ENCODE peak calls at places on chromosomes 6 and 20, in ten cellular contexts. One of them, this sample, is unnamed. For H3K9me3, the result is how much of the 10 kb centered on the place peaks cover.

GRCh38 chr6:7243188-7243942 is 69.6 kb downstream of the SSR1 start:
- DNase-seq in mucosa of descending colon: no peak
- DNase-seq in cardiac muscle cell: peak
- DNase-seq in adrenal gland: peak
- DNase-seq in SJSA1: no peak
- DNase-seq in psoas muscle: no peak
- DNase-seq in A549: peak
- DNase-seq in mesenchymal stem cell: peak
- DNase-seq in OCI-LY7: peak
- DNase-seq in body of pancreas: peak
- DNase-seq in this sample: no peak

GRCh38 chr6:33428219-33428890 is 8.5 kb downstream of the SYNGAP1 start:
- DNase-seq in mucosa of descending colon: peak
- DNase-seq in cardiac muscle cell: peak
- DNase-seq in adrenal gland: peak
- DNase-seq in SJSA1: no peak
- DNase-seq in psoas muscle: no peak
- DNase-seq in A549: peak
- DNase-seq in mesenchymal stem cell: peak
- DNase-seq in OCI-LY7: peak
- DNase-seq in body of pancreas: peak
- DNase-seq in this sample: no peak

GRCh38 chr6:110898111-110898510 is 23.5 kb downstream of the AMD1 start:
- DNase-seq in mucosa of descending colon: no peak
- DNase-seq in cardiac muscle cell: no peak
- DNase-seq in adrenal gland: no peak
- DNase-seq in SJSA1: no peak
- DNase-seq in psoas muscle: no peak
- DNase-seq in A549: no peak
- DNase-seq in mesenchymal stem cell: no peak
- DNase-seq in OCI-LY7: no peak
- DNase-seq in body of pancreas: no peak
- DNase-seq in this sample: no peak

GRCh38 chr6:134676307-134677281 is 273.3 kb downstream of the ALDH8A1 start:
- DNase-seq in mucosa of descending colon: peak
- DNase-seq in cardiac muscle cell: peak
- DNase-seq in adrenal gland: no peak
- DNase-seq in SJSA1: no peak
- DNase-seq in psoas muscle: no peak
- DNase-seq in A549: no peak
- DNase-seq in mesenchymal stem cell: peak
- DNase-seq in OCI-LY7: no peak
- DNase-seq in body of pancreas: no peak
- DNase-seq in this sample: no peak

GRCh38 chr20:32474967-32475819 is 109.9 kb downstream of the NOL4L start:
- DNase-seq in mucosa of descending colon: peak
- DNase-seq in cardiac muscle cell: peak
- DNase-seq in adrenal gland: peak
- DNase-seq in SJSA1: peak
- DNase-seq in psoas muscle: peak
- DNase-seq in A549: peak
- DNase-seq in mesenchymal stem cell: peak
- DNase-seq in OCI-LY7: no peak
- DNase-seq in body of pancreas: peak
- DNase-seq in this sample: peak

GRCh38 chr6:2534406-2535139 is 216.1 kb downstream of the MYLK4 start:
- DNase-seq in mucosa of descending colon: no peak
- DNase-seq in cardiac muscle cell: peak
- DNase-seq in adrenal gland: no peak
- DNase-seq in SJSA1: no peak
- DNase-seq in psoas muscle: no peak
- DNase-seq in A549: no peak
- DNase-seq in mesenchymal stem cell: no peak
- DNase-seq in OCI-LY7: no peak
- DNase-seq in body of pancreas: no peak
- DNase-seq in this sample: no peak

GRCh38 chr6:72580281-72580940 is 41.5 kb upstream of the KCNQ5 start:
- DNase-seq in mucosa of descending colon: no peak
- DNase-seq in cardiac muscle cell: peak
- DNase-seq in adrenal gland: no peak
- DNase-seq in SJSA1: peak
- DNase-seq in psoas muscle: no peak
- DNase-seq in A549: peak
- DNase-seq in mesenchymal stem cell: peak
- DNase-seq in OCI-LY7: peak
- DNase-seq in body of pancreas: no peak
- DNase-seq in this sample: no peak

GRCh38 chr6:143260857-143261256 is 189.6 kb downstream of the ADAT2 start:
- DNase-seq in mucosa of descending colon: no peak
- DNase-seq in cardiac muscle cell: no peak
- DNase-seq in adrenal gland: no peak
- DNase-seq in SJSA1: no peak
- DNase-seq in psoas muscle: no peak
- DNase-seq in A549: peak
- DNase-seq in mesenchymal stem cell: peak
- DNase-seq in OCI-LY7: no peak
- DNase-seq in body of pancreas: no peak
- DNase-seq in this sample: no peak

GRCh38 chr6:157966990-157967389 is 14.7 kb upstream of the SYNJ2 start:
- DNase-seq in mucosa of descending colon: no peak
- DNase-seq in cardiac muscle cell: no peak
- DNase-seq in adrenal gland: no peak
- DNase-seq in SJSA1: no peak
- DNase-seq in psoas muscle: no peak
- DNase-seq in A549: no peak
- DNase-seq in mesenchymal stem cell: no peak
- DNase-seq in OCI-LY7: no peak
- DNase-seq in body of pancreas: no peak
- DNase-seq in this sample: no peak

GRCh38 chr6:25748049-25748448 is 6.5 kb upstream of the SLC17A4 start:
- DNase-seq in mucosa of descending colon: no peak
- DNase-seq in cardiac muscle cell: no peak
- DNase-seq in adrenal gland: no peak
- DNase-seq in SJSA1: no peak
- DNase-seq in psoas muscle: no peak
- DNase-seq in A549: no peak
- DNase-seq in mesenchymal stem cell: no peak
- DNase-seq in OCI-LY7: no peak
- DNase-seq in body of pancreas: no peak
- DNase-seq in this sample: no peak

GRCh38 chr20:50855498-50856474 is 60.9 kb downstream of the BCAS4 start:
- DNase-seq in mucosa of descending colon: no peak
- DNase-seq in cardiac muscle cell: no peak
- DNase-seq in adrenal gland: peak
- DNase-seq in SJSA1: no peak
- DNase-seq in psoas muscle: no peak
- DNase-seq in A549: peak
- DNase-seq in mesenchymal stem cell: no peak
- DNase-seq in OCI-LY7: no peak
- DNase-seq in body of pancreas: peak
- DNase-seq in this sample: no peak

GRCh38 chr6:139985236-139985815 is 610.9 kb upstream of the CITED2 start:
- DNase-seq in mucosa of descending colon: no peak
- DNase-seq in cardiac muscle cell: no peak
- DNase-seq in adrenal gland: no peak
- DNase-seq in SJSA1: no peak
- DNase-seq in psoas muscle: no peak
- DNase-seq in A549: no peak
- DNase-seq in mesenchymal stem cell: no peak
- DNase-seq in OCI-LY7: no peak
- DNase-seq in body of pancreas: no peak
- DNase-seq in this sample: no peak

GRCh38 chr6:95197590-95197989 is 379.7 kb upstream of the MANEA start:
- DNase-seq in mucosa of descending colon: no peak
- DNase-seq in cardiac muscle cell: no peak
- DNase-seq in adrenal gland: no peak
- DNase-seq in SJSA1: no peak
- DNase-seq in psoas muscle: no peak
- DNase-seq in A549: no peak
- DNase-seq in mesenchymal stem cell: no peak
- DNase-seq in OCI-LY7: no peak
- DNase-seq in body of pancreas: no peak
- DNase-seq in this sample: no peak

GRCh38 chr6:149164199-149164745 is 153.2 kb upstream of the TAB2 start:
- DNase-seq in mucosa of descending colon: no peak
- DNase-seq in cardiac muscle cell: no peak
- DNase-seq in adrenal gland: no peak
- DNase-seq in SJSA1: no peak
- DNase-seq in psoas muscle: no peak
- DNase-seq in A549: no peak
- DNase-seq in mesenchymal stem cell: no peak
- DNase-seq in OCI-LY7: no peak
- DNase-seq in body of pancreas: no peak
- DNase-seq in this sample: no peak
- H3K4me3 ChIP-seq in mucosa of descending colon: no peak
- H3K4me3 ChIP-seq in cardiac muscle cell: no peak
- H3K4me3 ChIP-seq in adrenal gland: no peak
- H3K4me3 ChIP-seq in SJSA1: no peak
- H3K4me3 ChIP-seq in psoas muscle: no peak
- H3K4me3 ChIP-seq in A549: no peak
- H3K4me3 ChIP-seq in mesenchymal stem cell: no peak
- H3K4me3 ChIP-seq in OCI-LY7: no peak
- H3K4me3 ChIP-seq in body of pancreas: no peak
- H3K4me3 ChIP-seq in this sample: no peak

DNA sequence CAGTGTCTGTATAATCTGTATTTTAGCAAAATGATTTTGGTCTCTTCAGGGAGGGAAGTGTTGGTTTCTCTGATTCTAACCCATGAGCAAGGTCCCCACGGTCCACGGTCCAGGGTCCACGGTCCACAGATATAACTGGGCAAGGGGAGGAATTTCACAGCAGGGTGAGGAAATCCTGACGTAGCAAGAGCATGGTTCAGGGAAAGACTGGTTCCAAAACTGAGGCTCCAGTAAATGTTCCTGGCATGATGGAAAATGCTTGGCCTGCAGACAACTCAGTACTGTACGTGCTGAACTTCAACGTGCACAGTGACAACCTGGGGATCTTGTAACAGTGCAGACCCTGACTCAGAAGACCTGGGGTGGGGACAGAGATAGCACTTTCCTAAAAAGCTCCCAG is 759.6 kb downstream of the PTPRT start:
- DNase-seq in mucosa of descending colon: no peak
- DNase-seq in cardiac muscle cell: peak
- DNase-seq in adrenal gland: no peak
- DNase-seq in SJSA1: no peak
- DNase-seq in psoas muscle: peak
- DNase-seq in A549: no peak
- DNase-seq in mesenchymal stem cell: no peak
- DNase-seq in OCI-LY7: no peak
- DNase-seq in body of pancreas: no peak
- DNase-seq in this sample: no peak
- H3K9me3 ChIP-seq in mucosa of descending colon: under half
- H3K9me3 ChIP-seq in cardiac muscle cell: under half
- H3K9me3 ChIP-seq in adrenal gland: under half
- H3K9me3 ChIP-seq in SJSA1: under half
- H3K9me3 ChIP-seq in psoas muscle: under half
- H3K9me3 ChIP-seq in A549: under half
- H3K9me3 ChIP-seq in mesenchymal stem cell: under half
- H3K9me3 ChIP-seq in OCI-LY7: under half
- H3K9me3 ChIP-seq in body of pancreas: under half
- H3K9me3 ChIP-seq in this sample: under half

DNA sequence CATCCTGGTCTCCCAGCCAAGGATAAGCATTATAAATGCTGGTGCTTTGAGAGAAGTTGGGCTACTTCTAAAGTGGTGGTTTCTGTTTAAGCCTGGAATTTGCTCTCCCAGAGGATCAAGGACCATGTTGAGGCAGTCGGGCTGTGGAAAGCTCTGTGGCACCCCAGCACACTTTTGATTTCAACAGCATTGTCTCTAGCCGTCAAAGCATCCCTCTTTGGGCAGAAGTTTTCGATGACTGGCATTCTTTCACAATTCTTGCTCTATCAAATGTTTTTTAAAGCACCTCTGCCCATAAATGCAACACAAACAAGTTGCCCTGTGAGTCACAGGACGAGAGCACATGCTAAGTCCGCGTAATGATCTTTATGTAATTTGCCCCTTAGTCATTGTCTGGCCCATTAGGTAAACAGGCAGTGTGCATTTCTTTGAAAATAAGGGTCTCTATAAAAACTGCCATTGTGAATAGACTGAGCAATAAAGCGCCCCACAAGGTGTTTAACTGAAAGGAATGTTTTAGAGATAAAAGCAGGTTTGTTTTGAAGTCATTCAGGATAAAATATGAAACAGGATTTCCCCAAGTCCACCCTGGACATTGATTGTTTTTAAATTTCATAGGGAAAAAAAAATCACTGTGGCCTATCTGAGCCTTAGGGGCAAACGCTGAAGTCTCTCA is 44.7 kb upstream of the FOXQ1 start:
- DNase-seq in mucosa of descending colon: no peak
- DNase-seq in cardiac muscle cell: no peak
- DNase-seq in adrenal gland: no peak
- DNase-seq in SJSA1: no peak
- DNase-seq in psoas muscle: no peak
- DNase-seq in A549: peak
- DNase-seq in mesenchymal stem cell: peak
- DNase-seq in OCI-LY7: no peak
- DNase-seq in body of pancreas: no peak
- DNase-seq in this sample: no peak
- H3K4me3 ChIP-seq in mucosa of descending colon: no peak
- H3K4me3 ChIP-seq in cardiac muscle cell: no peak
- H3K4me3 ChIP-seq in adrenal gland: no peak
- H3K4me3 ChIP-seq in SJSA1: no peak
- H3K4me3 ChIP-seq in psoas muscle: no peak
- H3K4me3 ChIP-seq in A549: no peak
- H3K4me3 ChIP-seq in mesenchymal stem cell: no peak
- H3K4me3 ChIP-seq in OCI-LY7: no peak
- H3K4me3 ChIP-seq in body of pancreas: no peak
- H3K4me3 ChIP-seq in this sample: no peak

DNA sequence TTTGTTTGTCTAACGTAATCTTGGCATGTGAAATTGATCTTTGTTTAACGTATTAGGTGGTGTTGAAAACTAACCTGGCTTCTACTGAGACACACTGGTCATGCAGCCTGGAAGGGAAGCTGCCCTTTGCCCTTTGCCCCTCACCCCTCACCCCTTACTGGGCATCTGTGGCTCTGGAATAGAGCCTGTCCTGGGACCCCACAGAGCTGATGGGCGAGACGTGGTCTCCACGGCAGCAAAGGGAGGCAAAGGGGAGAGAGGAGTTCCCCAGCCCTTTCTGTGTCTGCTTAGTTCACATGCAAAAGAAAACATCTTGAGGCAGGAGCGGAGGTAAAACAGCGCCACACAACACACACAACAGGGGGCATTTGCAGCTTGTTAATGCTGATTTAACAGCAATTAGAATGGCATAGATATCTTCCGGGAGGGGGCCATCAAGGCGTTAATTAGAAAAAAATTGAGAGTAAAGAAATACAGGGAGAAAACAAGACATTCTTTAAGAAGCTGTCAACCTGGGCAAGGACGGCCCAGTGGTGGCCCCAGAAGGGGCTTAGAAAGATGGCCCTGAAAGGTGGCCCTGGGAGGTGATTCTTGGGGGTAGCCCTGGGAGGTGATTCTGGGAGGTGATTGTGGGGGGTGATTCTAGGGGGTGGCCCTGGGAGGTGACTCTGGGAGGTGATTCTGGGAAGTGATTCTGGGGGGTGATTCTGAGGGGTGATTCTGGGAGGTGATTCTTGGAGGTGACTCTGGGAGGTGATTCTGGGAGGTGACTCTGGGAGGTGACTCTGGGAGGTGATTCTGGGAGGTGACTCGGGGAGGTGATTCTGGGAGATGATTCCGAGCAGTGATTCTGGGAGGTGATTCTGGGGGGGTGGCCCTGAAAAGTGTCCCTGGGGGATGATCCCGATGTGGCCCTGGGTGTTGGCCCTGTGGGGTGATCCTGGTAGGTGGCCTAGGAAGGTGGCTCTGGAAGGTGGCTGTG is 44.5 kb upstream of the DACT2 start:
- DNase-seq in mucosa of descending colon: peak
- DNase-seq in cardiac muscle cell: no peak
- DNase-seq in adrenal gland: no peak
- DNase-seq in SJSA1: no peak
- DNase-seq in psoas muscle: peak
- DNase-seq in A549: no peak
- DNase-seq in mesenchymal stem cell: no peak
- DNase-seq in OCI-LY7: no peak
- DNase-seq in body of pancreas: no peak
- DNase-seq in this sample: no peak
- H3K9me3 ChIP-seq in mucosa of descending colon: under half
- H3K9me3 ChIP-seq in cardiac muscle cell: under half
- H3K9me3 ChIP-seq in adrenal gland: under half
- H3K9me3 ChIP-seq in SJSA1: under half
- H3K9me3 ChIP-seq in psoas muscle: under half
- H3K9me3 ChIP-seq in A549: under half
- H3K9me3 ChIP-seq in mesenchymal stem cell: under half
- H3K9me3 ChIP-seq in OCI-LY7: under half
- H3K9me3 ChIP-seq in body of pancreas: under half
- H3K9me3 ChIP-seq in this sample: under half

This sample was measured in upper lobe of left lung.